ENCODE peak calls at places on chromosomes 6 and 20, in seven cellular contexts. One of them, this sample, is unnamed.
A peak's percentile ranks its signal among the peaks of the same experiment; 100 is the strongest.

GRCh38 chr6:15947923-15948322 is 181.0 kb upstream of the MYLIP start:
- DNase-seq in stimulated activated CD8-positive, alpha-beta memory T cell treated with anti-CD3 and anti-CD28 coated beads, Interleukin-15, amount 100 ng/mL, for 48 hours: no peak
- DNase-seq in PC-3: no peak
- DNase-seq in GM06990: no peak
- DNase-seq in fibroblast of mammary gland: no peak
- DNase-seq in left ventricle myocardium inferior: no peak
- DNase-seq in Right ventricle myocardium superior: no peak
- DNase-seq in this sample: no peak

GRCh38 chr6:56448056-56448455 is 194.6 kb downstream of the DST start:
- DNase-seq in Right ventricle myocardium superior: no peak
- DNase-seq in left ventricle myocardium inferior: no peak
- DNase-seq in PC-3: no peak
- DNase-seq in fibroblast of mammary gland: no peak
- DNase-seq in stimulated activated CD8-positive, alpha-beta memory T cell treated with anti-CD3 and anti-CD28 coated beads, Interleukin-15, amount 100 ng/mL, for 48 hours: no peak
- DNase-seq in GM06990: no peak
- DNase-seq in this sample: no peak

GRCh38 chr20:60116128-60116909 is 158.1 kb downstream of the CDH26 start:
- DNase-seq in GM06990: no peak
- DNase-seq in fibroblast of mammary gland: no peak
- DNase-seq in left ventricle myocardium inferior: no peak
- DNase-seq in stimulated activated CD8-positive, alpha-beta memory T cell treated with anti-CD3 and anti-CD28 coated beads, Interleukin-15, amount 100 ng/mL, for 48 hours: no peak
- DNase-seq in PC-3: no peak
- DNase-seq in Right ventricle myocardium superior: peak; percentile 46
- DNase-seq in this sample: no peak

GRCh38 chr20:44598413-44599290 is 16.3 kb downstream of the PKIG start:
- DNase-seq in GM06990: no peak
- DNase-seq in stimulated activated CD8-positive, alpha-beta memory T cell treated with anti-CD3 and anti-CD28 coated beads, Interleukin-15, amount 100 ng/mL, for 48 hours: no peak
- DNase-seq in fibroblast of mammary gland: no peak
- DNase-seq in Right ventricle myocardium superior: peak; percentile 75
- DNase-seq in PC-3: peak; percentile 26
- DNase-seq in left ventricle myocardium inferior: peak; percentile 63
- DNase-seq in this sample: peak; percentile 27

GRCh38 chr6:18477301-18477941 is 90.3 kb downstream of the RNF144B start:
- DNase-seq in Right ventricle myocardium superior: no peak
- DNase-seq in GM06990: no peak
- DNase-seq in left ventricle myocardium inferior: no peak
- DNase-seq in PC-3: peak; percentile 40
- DNase-seq in stimulated activated CD8-positive, alpha-beta memory T cell treated with anti-CD3 and anti-CD28 coated beads, Interleukin-15, amount 100 ng/mL, for 48 hours: no peak
- DNase-seq in fibroblast of mammary gland: peak; percentile 29
- DNase-seq in this sample: peak; percentile 24

GRCh38 chr6:73134588-73134987 is 90.7 kb downstream of the KHDC1L start:
- DNase-seq in GM06990: peak; percentile 51
- DNase-seq in left ventricle myocardium inferior: no peak
- DNase-seq in Right ventricle myocardium superior: no peak
- DNase-seq in fibroblast of mammary gland: peak; percentile 28
- DNase-seq in stimulated activated CD8-positive, alpha-beta memory T cell treated with anti-CD3 and anti-CD28 coated beads, Interleukin-15, amount 100 ng/mL, for 48 hours: peak; percentile 18
- DNase-seq in PC-3: peak; percentile 27
- DNase-seq in this sample: peak; percentile 16

GRCh38 chr6:25068866-25069265 is 133.1 kb upstream of the RIPOR2 start:
- DNase-seq in left ventricle myocardium inferior: no peak
- DNase-seq in stimulated activated CD8-positive, alpha-beta memory T cell treated with anti-CD3 and anti-CD28 coated beads, Interleukin-15, amount 100 ng/mL, for 48 hours: no peak
- DNase-seq in Right ventricle myocardium superior: no peak
- DNase-seq in fibroblast of mammary gland: no peak
- DNase-seq in GM06990: no peak
- DNase-seq in PC-3: no peak
- DNase-seq in this sample: no peak

GRCh38 chr6:128493877-128494276 is 26.5 kb downstream of the PTPRK start:
- DNase-seq in PC-3: no peak
- DNase-seq in stimulated activated CD8-positive, alpha-beta memory T cell treated with anti-CD3 and anti-CD28 coated beads, Interleukin-15, amount 100 ng/mL, for 48 hours: no peak
- DNase-seq in left ventricle myocardium inferior: no peak
- DNase-seq in GM06990: no peak
- DNase-seq in Right ventricle myocardium superior: no peak
- DNase-seq in fibroblast of mammary gland: no peak
- DNase-seq in this sample: no peak

GRCh38 chr20:23231561-23232218 is 118.9 kb upstream of the NXT1 start:
- DNase-seq in PC-3: peak; percentile 56
- DNase-seq in GM06990: no peak
- DNase-seq in Right ventricle myocardium superior: no peak
- DNase-seq in left ventricle myocardium inferior: no peak
- DNase-seq in stimulated activated CD8-positive, alpha-beta memory T cell treated with anti-CD3 and anti-CD28 coated beads, Interleukin-15, amount 100 ng/mL, for 48 hours: no peak
- DNase-seq in fibroblast of mammary gland: peak; percentile 81
- DNase-seq in this sample: peak; percentile 71

This sample was measured in fibroblast of the aortic adventitia.